ENCODE peak calls at places on chromosomes 3 and 15, in five cellular contexts. U is AG09309, G is KBM-7, C is GM19239, O is A549. B is an unnamed sample.

GRCh38 chr3:14286887-14287496 is 108.4 kb downstream of the LSM3 start:
- DNase-seq in C (no peak), U (no peak), O (no peak), G (peak), B (no peak)

GRCh38 chr3:79765854-79766253 is 1.9 kb downstream of the ROBO1 start:
- DNase-seq in C (no peak), O (no peak), G (no peak), U (no peak), B (no peak)

GRCh38 chr15:28960979-28961378 is 75.2 kb downstream of the APBA2 start:
- DNase-seq in G (no peak), C (no peak), U (peak), O (peak), B (no peak)

GRCh38 chr15:59369597-59369996 is 3.1 kb downstream of the MYO1E start:
- DNase-seq in C (no peak), O (no peak), U (no peak), G (no peak), B (no peak)

GRCh38 chr15:48481802-48482201 is 150.6 kb downstream of the DUT start:
- DNase-seq in U (no peak), G (no peak), O (no peak), C (no peak), B (no peak)

GRCh38 chr3:99651561-99651960 is 13.2 kb downstream of the COL8A1 start:
- DNase-seq in U (no peak), C (no peak), O (peak), G (no peak), B (no peak)

GRCh38 chr15:76962337-76963013 is 30.9 kb downstream of the RCN2 start:
- DNase-seq in U (no peak), C (no peak), G (no peak), O (no peak), B (no peak)

GRCh38 chr3:187064210-187065115 is 74.8 kb downstream of the RPL39L start:
- DNase-seq in O (no peak), U (no peak), C (no peak), G (no peak), B (no peak)

GRCh38 chr3:41026394-41027177 is 172.7 kb upstream of the CTNNB1 start:
- DNase-seq in O (peak), C (no peak), G (peak), U (no peak), B (no peak)

GRCh38 chr3:155070932-155071387 is 9.2 kb upstream of the MME start:
- DNase-seq in C (no peak), G (no peak), U (peak), O (no peak), B (no peak)

GRCh38 chr15:83516935-83517334 is 69.8 kb downstream of the SH3GL3 start:
- DNase-seq in O (no peak), C (no peak), U (no peak), G (no peak), B (no peak)

GRCh38 chr3:147921044-147921443 is 511.9 kb downstream of the ZIC1 start:
- DNase-seq in O (no peak), C (no peak), G (no peak), U (no peak), B (no peak)

GRCh38 chr3:179375091-179375999 is 27.8 kb downstream of the MFN1 start:
- DNase-seq in G (no peak), C (no peak), O (no peak), U (no peak), B (no peak)

GRCh38 chr3:189458536-189458935 is 172.7 kb upstream of the TP63 start:
- DNase-seq in C (no peak), G (no peak), U (no peak), O (no peak), B (no peak)

GRCh38 chr15:31241888-31242287 is 84.7 kb upstream of the KLF13 start:
- DNase-seq in G (no peak), O (no peak), U (no peak), C (no peak), B (no peak)

GRCh38 chr15:64045774-64046346 is 425 bp downstream of the DAPK2 start:
- DNase-seq in O (no peak), C (peak), G (no peak), U (no peak), B (peak)

GRCh38 chr3:108403921-108404320 is 106.5 kb downstream of the MYH15 start:
- DNase-seq in U (no peak), C (no peak), G (no peak), O (no peak), B (no peak)

GRCh38 chr3:124699686-124700396 is 30.4 kb upstream of the UMPS start:
- DNase-seq in G (no peak), C (no peak), O (no peak), U (no peak), B (no peak)

GRCh38 chr3:59046839-59047238 is 3.0 kb downstream of the CFAP20DC start:
- DNase-seq in G (no peak), U (no peak), C (no peak), O (no peak), B (no peak)

GRCh38 chr15:51405646-51406194 is 64.3 kb downstream of the GLDN start:
- DNase-seq in U (no peak), G (no peak), C (no peak), O (no peak), B (no peak)

GRCh38 chr3:99627062-99627826 is 11.2 kb upstream of the COL8A1 start:
- DNase-seq in G (no peak), O (peak), C (no peak), U (no peak), B (no peak)

GRCh38 chr3:197541756-197542539 is 13.8 kb downstream of the BDH1 start:
- DNase-seq in G (no peak), O (no peak), C (no peak), U (no peak), B (no peak)

GRCh38 chr3:22555753-22556152 is 647.4 kb upstream of the UBE2E2 start:
- DNase-seq in U (no peak), G (no peak), O (no peak), C (no peak), B (no peak)

GRCh38 chr3:51891242-51892039 is 11.7 kb downstream of the IQCF1 start:
- DNase-seq in C (no peak), G (peak), O (no peak), U (no peak), B (no peak)

GRCh38 chr3:54599741-54600140 is 328.1 kb downstream of the LRTM1 start:
- DNase-seq in G (no peak), O (no peak), C (no peak), U (no peak), B (no peak)

B was measured in GM12891.